ENCODE peak calls at places on chromosome 7, in nine cellular contexts. One of them, this sample, is unnamed.

GRCh38 chr7:101731502-101732084 is 85.8 kb upstream of the CUX1 start:
- DNase-seq in fibroblast of the aortic adventitia: no peak
- DNase-seq in MM.1S: no peak
- DNase-seq in AG04450: no peak
- DNase-seq in GM12865: no peak
- DNase-seq in choroid plexus epithelial cell: no peak
- DNase-seq in dorsolateral prefrontal cortex: no peak
- DNase-seq in GM23248: no peak
- DNase-seq in gastrocnemius medialis: no peak
- DNase-seq in this sample: no peak

GRCh38 chr7:50509459-50509858 is 55.7 kb downstream of the DDC start:
- DNase-seq in fibroblast of the aortic adventitia: no peak
- DNase-seq in AG04450: no peak
- DNase-seq in GM23248: peak; percentile 55
- DNase-seq in GM12865: no peak
- DNase-seq in gastrocnemius medialis: no peak
- DNase-seq in choroid plexus epithelial cell: no peak
- DNase-seq in dorsolateral prefrontal cortex: no peak
- DNase-seq in MM.1S: no peak
- DNase-seq in this sample: no peak

GRCh38 chr7:139680676-139681462 is 96.9 kb downstream of the HIPK2 start:
- DNase-seq in AG04450: peak; percentile 77
- DNase-seq in MM.1S: no peak
- DNase-seq in fibroblast of the aortic adventitia: peak; percentile 96
- DNase-seq in gastrocnemius medialis: peak; percentile 44
- DNase-seq in dorsolateral prefrontal cortex: no peak
- DNase-seq in choroid plexus epithelial cell: peak; percentile 88
- DNase-seq in GM23248: peak; percentile 100
- DNase-seq in GM12865: peak; percentile 89
- DNase-seq in this sample: peak; percentile 96

GRCh38 chr7:26990268-26990667 is 105.5 kb downstream of the HOXA1 start:
- DNase-seq in fibroblast of the aortic adventitia: no peak
- DNase-seq in gastrocnemius medialis: no peak
- DNase-seq in GM12865: no peak
- DNase-seq in MM.1S: no peak
- DNase-seq in AG04450: no peak
- DNase-seq in dorsolateral prefrontal cortex: no peak
- DNase-seq in GM23248: peak; percentile 8
- DNase-seq in choroid plexus epithelial cell: no peak
- DNase-seq in this sample: peak; percentile 34

GRCh38 chr7:234712-235553 is 42.6 kb downstream of the FAM20C start:
- DNase-seq in dorsolateral prefrontal cortex: no peak
- DNase-seq in gastrocnemius medialis: peak; percentile 80
- DNase-seq in choroid plexus epithelial cell: no peak
- DNase-seq in fibroblast of the aortic adventitia: peak; percentile 49
- DNase-seq in GM23248: peak; percentile 64
- DNase-seq in MM.1S: no peak
- DNase-seq in AG04450: peak; percentile 65
- DNase-seq in GM12865: no peak
- DNase-seq in this sample: no peak

GRCh38 chr7:114051871-114052324 is 133.1 kb upstream of the PPP1R3A start:
- DNase-seq in choroid plexus epithelial cell: no peak
- DNase-seq in AG04450: no peak
- DNase-seq in dorsolateral prefrontal cortex: no peak
- DNase-seq in GM12865: peak; percentile 47
- DNase-seq in gastrocnemius medialis: no peak
- DNase-seq in GM23248: no peak
- DNase-seq in MM.1S: no peak
- DNase-seq in fibroblast of the aortic adventitia: no peak
- DNase-seq in this sample: no peak

GRCh38 chr7:105689093-105689819 is 108.0 kb upstream of the EFCAB10 start:
- DNase-seq in AG04450: no peak
- DNase-seq in GM12865: no peak
- DNase-seq in dorsolateral prefrontal cortex: no peak
- DNase-seq in MM.1S: no peak
- DNase-seq in gastrocnemius medialis: no peak
- DNase-seq in fibroblast of the aortic adventitia: no peak
- DNase-seq in choroid plexus epithelial cell: no peak
- DNase-seq in GM23248: no peak
- DNase-seq in this sample: no peak

GRCh38 chr7:32178731-32179366 is 108.6 kb upstream of the PDE1C start:
- DNase-seq in dorsolateral prefrontal cortex: no peak
- DNase-seq in choroid plexus epithelial cell: no peak
- DNase-seq in GM12865: no peak
- DNase-seq in MM.1S: no peak
- DNase-seq in gastrocnemius medialis: no peak
- DNase-seq in AG04450: no peak
- DNase-seq in fibroblast of the aortic adventitia: no peak
- DNase-seq in GM23248: no peak
- DNase-seq in this sample: no peak

GRCh38 chr7:90211391-90212148 is at the start of gene STEAP2:
- DNase-seq in fibroblast of the aortic adventitia: peak; percentile 91
- DNase-seq in gastrocnemius medialis: peak; percentile 26
- DNase-seq in AG04450: peak; percentile 73
- DNase-seq in choroid plexus epithelial cell: peak; percentile 94
- DNase-seq in GM23248: peak; percentile 99
- DNase-seq in GM12865: peak; percentile 18
- DNase-seq in MM.1S: peak; percentile 11
- DNase-seq in dorsolateral prefrontal cortex: peak; percentile 38
- DNase-seq in this sample: peak; percentile 98

GRCh38 chr7:51213618-51214017 is 103.0 kb downstream of the COBL start:
- DNase-seq in GM23248: no peak
- DNase-seq in AG04450: no peak
- DNase-seq in fibroblast of the aortic adventitia: no peak
- DNase-seq in choroid plexus epithelial cell: no peak
- DNase-seq in GM12865: no peak
- DNase-seq in dorsolateral prefrontal cortex: no peak
- DNase-seq in MM.1S: no peak
- DNase-seq in gastrocnemius medialis: no peak
- DNase-seq in this sample: no peak

GRCh38 chr7:74516214-74516613 is 62.5 kb downstream of the GTF2IRD1 start:
- DNase-seq in fibroblast of the aortic adventitia: no peak
- DNase-seq in GM23248: no peak
- DNase-seq in gastrocnemius medialis: no peak
- DNase-seq in choroid plexus epithelial cell: no peak
- DNase-seq in GM12865: no peak
- DNase-seq in AG04450: no peak
- DNase-seq in dorsolateral prefrontal cortex: no peak
- DNase-seq in MM.1S: no peak
- DNase-seq in this sample: no peak

GRCh38 chr7:51325231-51325630 is 8.6 kb upstream of the COBL start:
- DNase-seq in GM23248: no peak
- DNase-seq in fibroblast of the aortic adventitia: no peak
- DNase-seq in dorsolateral prefrontal cortex: no peak
- DNase-seq in GM12865: no peak
- DNase-seq in gastrocnemius medialis: no peak
- DNase-seq in choroid plexus epithelial cell: no peak
- DNase-seq in AG04450: no peak
- DNase-seq in MM.1S: no peak
- DNase-seq in this sample: no peak

GRCh38 chr7:115328018-115328417 is 406.1 kb downstream of the MDFIC start:
- DNase-seq in GM23248: no peak
- DNase-seq in AG04450: no peak
- DNase-seq in MM.1S: no peak
- DNase-seq in GM12865: no peak
- DNase-seq in fibroblast of the aortic adventitia: no peak
- DNase-seq in gastrocnemius medialis: no peak
- DNase-seq in choroid plexus epithelial cell: no peak
- DNase-seq in dorsolateral prefrontal cortex: no peak
- DNase-seq in this sample: peak; percentile 50

GRCh38 chr7:133344275-133344674 is 91.4 kb downstream of the EXOC4 start:
- DNase-seq in fibroblast of the aortic adventitia: peak; percentile 53
- DNase-seq in MM.1S: no peak
- DNase-seq in dorsolateral prefrontal cortex: no peak
- DNase-seq in GM23248: peak; percentile 35
- DNase-seq in AG04450: no peak
- DNase-seq in choroid plexus epithelial cell: peak; percentile 56
- DNase-seq in gastrocnemius medialis: no peak
- DNase-seq in GM12865: peak; percentile 1
- DNase-seq in this sample: no peak

GRCh38 chr7:91945476-91945875 is 4.8 kb downstream of the AKAP9 start:
- DNase-seq in MM.1S: no peak
- DNase-seq in AG04450: peak; percentile 38
- DNase-seq in fibroblast of the aortic adventitia: peak; percentile 54
- DNase-seq in GM23248: peak; percentile 88
- DNase-seq in choroid plexus epithelial cell: peak; percentile 92
- DNase-seq in dorsolateral prefrontal cortex: no peak
- DNase-seq in gastrocnemius medialis: no peak
- DNase-seq in GM12865: no peak
- DNase-seq in this sample: peak; percentile 64

GRCh38 chr7:53458636-53459035 is 423.2 kb downstream of the POM121L12 start:
- DNase-seq in GM12865: no peak
- DNase-seq in fibroblast of the aortic adventitia: no peak
- DNase-seq in gastrocnemius medialis: no peak
- DNase-seq in dorsolateral prefrontal cortex: no peak
- DNase-seq in MM.1S: no peak
- DNase-seq in GM23248: no peak
- DNase-seq in choroid plexus epithelial cell: no peak
- DNase-seq in AG04450: no peak
- DNase-seq in this sample: no peak

GRCh38 chr7:30977896-30978564 is 14.3 kb downstream of the GHRHR start:
- DNase-seq in GM23248: peak; percentile 34
- DNase-seq in choroid plexus epithelial cell: peak; percentile 55
- DNase-seq in fibroblast of the aortic adventitia: peak; percentile 21
- DNase-seq in AG04450: no peak
- DNase-seq in MM.1S: peak; percentile 19
- DNase-seq in GM12865: peak; percentile 44
- DNase-seq in gastrocnemius medialis: no peak
- DNase-seq in dorsolateral prefrontal cortex: no peak
- DNase-seq in this sample: no peak

GRCh38 chr7:34756025-34756437 is 98.0 kb downstream of the NPSR1 start:
- DNase-seq in choroid plexus epithelial cell: peak; percentile 2
- DNase-seq in gastrocnemius medialis: no peak
- DNase-seq in GM23248: no peak
- DNase-seq in fibroblast of the aortic adventitia: no peak
- DNase-seq in MM.1S: peak; percentile 81
- DNase-seq in GM12865: no peak
- DNase-seq in AG04450: no peak
- DNase-seq in dorsolateral prefrontal cortex: no peak
- DNase-seq in this sample: no peak

GRCh38 chr7:7681191-7681935 is 37.0 kb downstream of the RPA3 start:
- DNase-seq in AG04450: no peak
- DNase-seq in dorsolateral prefrontal cortex: no peak
- DNase-seq in gastrocnemius medialis: peak; percentile 14
- DNase-seq in MM.1S: peak; percentile 83
- DNase-seq in GM12865: peak; percentile 75
- DNase-seq in fibroblast of the aortic adventitia: peak; percentile 83
- DNase-seq in GM23248: peak; percentile 71
- DNase-seq in choroid plexus epithelial cell: peak; percentile 85
- DNase-seq in this sample: peak; percentile 77

GRCh38 chr7:156524737-156525597 is 115.6 kb upstream of the RNF32 start:
- DNase-seq in GM23248: no peak
- DNase-seq in fibroblast of the aortic adventitia: no peak
- DNase-seq in gastrocnemius medialis: no peak
- DNase-seq in dorsolateral prefrontal cortex: no peak
- DNase-seq in AG04450: no peak
- DNase-seq in choroid plexus epithelial cell: no peak
- DNase-seq in GM12865: no peak
- DNase-seq in MM.1S: no peak
- DNase-seq in this sample: no peak

GRCh38 chr7:12291870-12292269 is 80.8 kb downstream of the TMEM106B start:
- DNase-seq in MM.1S: peak; percentile 27
- DNase-seq in GM12865: peak; percentile 26
- DNase-seq in choroid plexus epithelial cell: peak; percentile 36
- DNase-seq in fibroblast of the aortic adventitia: no peak
- DNase-seq in dorsolateral prefrontal cortex: no peak
- DNase-seq in GM23248: peak; percentile 15
- DNase-seq in gastrocnemius medialis: no peak
- DNase-seq in AG04450: no peak
- DNase-seq in this sample: peak; percentile 3

GRCh38 chr7:65974191-65974801 is 7.7 kb downstream of the GUSB start:
- DNase-seq in AG04450: no peak
- DNase-seq in dorsolateral prefrontal cortex: no peak
- DNase-seq in gastrocnemius medialis: no peak
- DNase-seq in MM.1S: no peak
- DNase-seq in choroid plexus epithelial cell: no peak
- DNase-seq in fibroblast of the aortic adventitia: no peak
- DNase-seq in GM23248: no peak
- DNase-seq in GM12865: no peak
- DNase-seq in this sample: no peak

GRCh38 chr7:55087521-55087961 is 68.7 kb downstream of the EGFR start:
- DNase-seq in GM12865: peak; percentile 20
- DNase-seq in fibroblast of the aortic adventitia: peak; percentile 16
- DNase-seq in choroid plexus epithelial cell: no peak
- DNase-seq in dorsolateral prefrontal cortex: no peak
- DNase-seq in AG04450: no peak
- DNase-seq in gastrocnemius medialis: no peak
- DNase-seq in MM.1S: no peak
- DNase-seq in GM23248: no peak
- DNase-seq in this sample: no peak
- H3K4me3 ChIP-seq in GM12865: no peak overlapping the region
- H3K4me3 ChIP-seq in fibroblast of the aortic adventitia: no peak overlapping the region
- H3K4me3 ChIP-seq in choroid plexus epithelial cell: no peak overlapping the region
- H3K4me3 ChIP-seq in dorsolateral prefrontal cortex: no peak overlapping the region
- H3K4me3 ChIP-seq in AG04450: no peak overlapping the region
- H3K4me3 ChIP-seq in gastrocnemius medialis: no peak overlapping the region
- H3K4me3 ChIP-seq in MM.1S: no peak overlapping the region
- H3K4me3 ChIP-seq in GM23248: peak overlapping the region; percentile 67
- H3K4me3 ChIP-seq in this sample: no peak overlapping the region

DNA sequence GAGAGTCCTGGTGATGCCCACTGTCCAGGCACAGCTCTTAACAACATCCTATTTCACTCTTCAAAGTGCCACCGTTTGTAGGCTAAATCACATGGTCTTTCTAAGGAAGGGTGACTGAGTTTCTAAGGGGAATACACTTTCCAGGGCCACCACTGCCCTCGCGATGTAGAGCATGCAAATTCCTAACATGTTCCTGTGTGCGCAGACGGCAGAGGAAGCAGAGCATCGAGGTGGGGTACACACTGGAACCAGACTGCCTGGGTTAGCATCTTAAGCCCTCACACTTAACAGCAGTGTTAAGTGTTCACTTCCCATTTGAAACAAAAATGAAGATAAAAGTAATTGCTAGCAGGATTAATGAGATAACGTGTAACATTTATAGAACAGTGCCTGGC is 3.0 kb downstream of the VOPP1 start:
- DNase-seq in choroid plexus epithelial cell: no peak
- DNase-seq in fibroblast of the aortic adventitia: no peak
- DNase-seq in AG04450: no peak
- DNase-seq in gastrocnemius medialis: no peak
- DNase-seq in GM23248: no peak
- DNase-seq in GM12865: peak; percentile 52
- DNase-seq in dorsolateral prefrontal cortex: no peak
- DNase-seq in MM.1S: no peak
- DNase-seq in this sample: no peak
- H3K4me3 ChIP-seq in choroid plexus epithelial cell: no peak overlapping the region
- H3K4me3 ChIP-seq in fibroblast of the aortic adventitia: no peak overlapping the region
- H3K4me3 ChIP-seq in AG04450: no peak overlapping the region
- H3K4me3 ChIP-seq in gastrocnemius medialis: no peak overlapping the region
- H3K4me3 ChIP-seq in GM23248: no peak overlapping the region
- H3K4me3 ChIP-seq in GM12865: peak overlapping the region; percentile 95
- H3K4me3 ChIP-seq in dorsolateral prefrontal cortex: no peak overlapping the region
- H3K4me3 ChIP-seq in MM.1S: peak overlapping the region; percentile 95
- H3K4me3 ChIP-seq in this sample: no peak overlapping the region

GRCh38 chr7:37201876-37202198 is 246.8 kb downstream of the ELMO1 start:
- DNase-seq in MM.1S: no peak
- DNase-seq in gastrocnemius medialis: no peak
- DNase-seq in GM12865: no peak
- DNase-seq in AG04450: no peak
- DNase-seq in dorsolateral prefrontal cortex: no peak
- DNase-seq in fibroblast of the aortic adventitia: no peak
- DNase-seq in choroid plexus epithelial cell: no peak
- DNase-seq in GM23248: no peak
- DNase-seq in this sample: no peak
- H3K4me3 ChIP-seq in MM.1S: no peak overlapping the region
- H3K4me3 ChIP-seq in gastrocnemius medialis: no peak overlapping the region
- H3K4me3 ChIP-seq in GM12865: no peak overlapping the region
- H3K4me3 ChIP-seq in AG04450: no peak overlapping the region
- H3K4me3 ChIP-seq in dorsolateral prefrontal cortex: no peak overlapping the region
- H3K4me3 ChIP-seq in fibroblast of the aortic adventitia: no peak overlapping the region
- H3K4me3 ChIP-seq in choroid plexus epithelial cell: no peak overlapping the region
- H3K4me3 ChIP-seq in GM23248: no peak overlapping the region
- H3K4me3 ChIP-seq in this sample: no peak overlapping the region

GRCh38 chr7:15686957-15687644 is 618 bp upstream of the MEOX2 start:
- DNase-seq in GM12865: no peak
- DNase-seq in dorsolateral prefrontal cortex: no peak
- DNase-seq in GM23248: peak; percentile 4
- DNase-seq in choroid plexus epithelial cell: no peak
- DNase-seq in AG04450: no peak
- DNase-seq in gastrocnemius medialis: no peak
- DNase-seq in MM.1S: no peak
- DNase-seq in fibroblast of the aortic adventitia: no peak
- DNase-seq in this sample: no peak
- H3K4me3 ChIP-seq in GM12865: no peak overlapping the region
- H3K4me3 ChIP-seq in dorsolateral prefrontal cortex: peak overlapping the region; percentile 39
- H3K4me3 ChIP-seq in GM23248: peak overlapping the region; percentile 0
- H3K4me3 ChIP-seq in choroid plexus epithelial cell: peak overlapping the region; percentile 18
- H3K4me3 ChIP-seq in AG04450: peak overlapping the region; percentile 43
- H3K4me3 ChIP-seq in gastrocnemius medialis: peak overlapping the region; percentile 70
- H3K4me3 ChIP-seq in MM.1S: no peak overlapping the region
- H3K4me3 ChIP-seq in fibroblast of the aortic adventitia: peak overlapping the region; percentile 64
- H3K4me3 ChIP-seq in this sample: peak overlapping the region; percentile 73

This sample was measured in foreskin fibroblast.